ENCODE peak calls at places on chromosome 18, in seven cellular contexts. K, R, A, I, W, P and Y are unnamed samples.

GRCh38 chr18:11780042-11780441 is 71.2 kb upstream of the CHMP1B start:
- DNase-seq in P (no peak), K (no peak), W (no peak), I (no peak), A (no peak), R (no peak), Y (no peak)

GRCh38 chr18:37559194-37559593 is 6.4 kb downstream of the CELF4 start:
- DNase-seq in P (no peak), K (no peak), W (no peak), I (no peak), A (no peak), R (no peak), Y (no peak)

GRCh38 chr18:49028801-49029506 is 78.2 kb upstream of the SMAD7 start:
- DNase-seq in R (no peak), P (no peak), W (no peak), A (no peak), K (no peak), I (no peak), Y (no peak)

GRCh38 chr18:47881752-47882455 is 48.6 kb downstream of the SMAD2 start:
- DNase-seq in A (no peak), R (no peak), P (no peak), I (no peak), K (no peak), W (no peak), Y (no peak)

GRCh38 chr18:21599585-21600525 is 649 bp downstream of the ESCO1 start:
- DNase-seq in K (no peak), W (peak), I (peak), A (no peak), R (no peak), P (peak), Y (peak)

GRCh38 chr18:47775961-47776360 is 154.5 kb downstream of the SMAD2 start:
- DNase-seq in W (no peak), I (no peak), P (no peak), R (no peak), K (no peak), A (no peak), Y (peak)

GRCh38 chr18:3323900-3324299 is 62.0 kb downstream of the MYL12B start:
- DNase-seq in W (no peak), P (no peak), K (no peak), A (no peak), I (no peak), R (no peak), Y (peak)

GRCh38 chr18:3447035-3447894 is 2.7 kb upstream of the TGIF1 start:
- DNase-seq in K (peak), A (peak), W (no peak), R (no peak), P (no peak), I (no peak), Y (peak)